ENCODE peak calls at places on chromosome 15, in five cellular contexts. T, Q, M, U and V are unnamed samples.

GRCh38 chr15:72289597-72290325 is 17.4 kb upstream of the PARP6 start:
- DNase-seq in T (no peak), Q (no peak), M (no peak), U (no peak), V (no peak)

GRCh38 chr15:62933388-62933787 is 109.2 kb upstream of the TPM1 start:
- DNase-seq in T (no peak), Q (no peak), M (no peak), U (no peak), V (no peak)

GRCh38 chr15:81279621-81280051 is 44.3 kb downstream of the STARD5 start:
- DNase-seq in T (no peak), Q (no peak), M (no peak), U (no peak), V (no peak)

GRCh38 chr15:84911879-84912660 is 27.6 kb downstream of the SLC28A1 start:
- DNase-seq in T (peak), Q (peak), M (no peak), U (no peak), V (peak)

GRCh38 chr15:79779739-79780138 is 117.1 kb downstream of the MTHFS start:
- DNase-seq in T (no peak), Q (no peak), M (no peak), U (peak), V (no peak)

GRCh38 chr15:96345560-96346389 is 15.3 kb downstream of the NR2F2 start:
- DNase-seq in T (no peak), Q (peak), M (peak), U (no peak), V (peak)

GRCh38 chr15:44099671-44100070 is 95.4 kb downstream of the FRMD5 start:
- DNase-seq in T (no peak), Q (no peak), M (no peak), U (no peak), V (no peak)

GRCh38 chr15:29242466-29243242 is 27.0 kb downstream of the NSMCE3 start:
- DNase-seq in T (no peak), Q (no peak), M (no peak), U (no peak), V (no peak)

GRCh38 chr15:90191795-90192494 is 9.2 kb upstream of the SEMA4B start:
- DNase-seq in T (peak), Q (peak), M (no peak), U (peak), V (peak)

GRCh38 chr15:101183926-101184305 is 67.9 kb downstream of the CHSY1 start:
- DNase-seq in T (no peak), Q (no peak), M (no peak), U (no peak), V (no peak)

GRCh38 chr15:48940508-48940907 is 23.2 kb downstream of the SHC4 start:
- DNase-seq in T (no peak), Q (no peak), M (no peak), U (peak), V (no peak)

GRCh38 chr15:94526071-94526689 is 294.8 kb downstream of the MCTP2 start:
- DNase-seq in T (no peak), Q (no peak), M (no peak), U (no peak), V (peak)

GRCh38 chr15:47718474-47719440 is 1.5 kb downstream of the SEMA6D start:
- DNase-seq in T (peak), Q (no peak), M (peak), U (no peak), V (no peak)

GRCh38 chr15:90681480-90681879 is 35.7 kb upstream of the BLM start:
- DNase-seq in T (no peak), Q (no peak), M (no peak), U (no peak), V (no peak)

GRCh38 chr15:90881978-90882721 is 2.2 kb upstream of the FES start:
- DNase-seq in T (no peak), Q (no peak), M (no peak), U (no peak), V (no peak)

GRCh38 chr15:71730277-71731144 is 79.8 kb upstream of the NR2E3 start:
- DNase-seq in T (peak), Q (peak), M (peak), U (no peak), V (peak)

GRCh38 chr15:63601026-63601726 is 4.0 kb downstream of the FBXL22 start:
- DNase-seq in T (no peak), Q (no peak), M (peak), U (no peak), V (peak)

GRCh38 chr15:52003710-52004109 is 15.3 kb upstream of the MAPK6 start:
- DNase-seq in T (no peak), Q (no peak), M (no peak), U (no peak), V (no peak)

GRCh38 chr15:64249406-64249805 is 86.6 kb upstream of the PPIB start:
- DNase-seq in T (no peak), Q (no peak), M (no peak), U (no peak), V (no peak)

GRCh38 chr15:91566116-91566515 is 287.4 kb upstream of the SLCO3A1 start:
- DNase-seq in T (no peak), Q (no peak), M (no peak), U (no peak), V (no peak)

GRCh38 chr15:90889736-90890456 is 5.6 kb downstream of the FES start:
- DNase-seq in T (no peak), Q (no peak), M (no peak), U (no peak), V (no peak)

GRCh38 chr15:80588801-80589200 is 106.3 kb upstream of the ABHD17C start:
- DNase-seq in T (no peak), Q (peak), M (no peak), U (no peak), V (peak)

GRCh38 chr15:50675524-50676144 is 11.0 kb downstream of the TRPM7 start:
- DNase-seq in T (no peak), Q (no peak), M (no peak), U (peak), V (peak)

GRCh38 chr15:72827216-72827615 is 43.7 kb upstream of the ADPGK start:
- DNase-seq in T (no peak), Q (no peak), M (no peak), U (no peak), V (no peak)

GRCh38 chr15:69000725-69001503 is 13.6 kb upstream of the NOX5 start:
- DNase-seq in T (no peak), Q (no peak), M (no peak), U (no peak), V (no peak)

GRCh38 chr15:90664650-90665287 is 52.4 kb upstream of the BLM start:
- DNase-seq in T (peak), Q (peak), M (no peak), U (no peak), V (no peak)

GRCh38 chr15:50825946-50826345 is 60.4 kb upstream of the SPPL2A start:
- DNase-seq in T (no peak), Q (no peak), M (no peak), U (no peak), V (no peak)

GRCh38 chr15:33126559-33127290 is 67.8 kb downstream of the FMN1 start:
- DNase-seq in T (no peak), Q (peak), M (no peak), U (no peak), V (peak)

GRCh38 chr15:79172801-79173460 is 82.4 kb upstream of the RASGRF1 start:
- DNase-seq in T (no peak), Q (no peak), M (no peak), U (no peak), V (no peak)

GRCh38 chr15:67873777-67874176 is 33.9 kb upstream of the RNU6-1 start:
- DNase-seq in T (no peak), Q (no peak), M (no peak), U (no peak), V (no peak)

GRCh38 chr15:80659375-80659774 is 35.7 kb upstream of the ABHD17C start:
- DNase-seq in T (no peak), Q (no peak), M (no peak), U (no peak), V (no peak)

GRCh38 chr15:67242665-67243064 is 11.8 kb downstream of the AAGAB start:
- DNase-seq in T (no peak), Q (no peak), M (no peak), U (no peak), V (no peak)

GRCh38 chr15:83769411-83769960 is 115.6 kb downstream of the ADAMTSL3 start:
- DNase-seq in T (no peak), Q (no peak), M (no peak), U (peak), V (no peak)

GRCh38 chr15:94229591-94230365 is 1.6 kb upstream of the MCTP2 start:
- DNase-seq in T (no peak), Q (no peak), M (no peak), U (peak), V (no peak)

GRCh38 chr15:73685561-73685960 is 1.4 kb downstream of the CD276 start:
- DNase-seq in T (no peak), Q (no peak), M (no peak), U (no peak), V (no peak)

GRCh38 chr15:83170474-83171165 is 37.0 kb downstream of the HDGFL3 start:
- DNase-seq in T (no peak), Q (no peak), M (no peak), U (no peak), V (no peak)

GRCh38 chr15:85625856-85626255 is 168.9 kb downstream of the KLHL25 start:
- DNase-seq in T (no peak), Q (no peak), M (no peak), U (no peak), V (no peak)

GRCh38 chr15:89504166-89504565 is 7.8 kb upstream of the RHCG start:
- DNase-seq in T (no peak), Q (no peak), M (no peak), U (no peak), V (no peak)

GRCh38 chr15:25710184-25710583 is 152.9 kb downstream of the ATP10A start:
- DNase-seq in T (peak), Q (peak), M (peak), U (no peak), V (peak)

DNA sequence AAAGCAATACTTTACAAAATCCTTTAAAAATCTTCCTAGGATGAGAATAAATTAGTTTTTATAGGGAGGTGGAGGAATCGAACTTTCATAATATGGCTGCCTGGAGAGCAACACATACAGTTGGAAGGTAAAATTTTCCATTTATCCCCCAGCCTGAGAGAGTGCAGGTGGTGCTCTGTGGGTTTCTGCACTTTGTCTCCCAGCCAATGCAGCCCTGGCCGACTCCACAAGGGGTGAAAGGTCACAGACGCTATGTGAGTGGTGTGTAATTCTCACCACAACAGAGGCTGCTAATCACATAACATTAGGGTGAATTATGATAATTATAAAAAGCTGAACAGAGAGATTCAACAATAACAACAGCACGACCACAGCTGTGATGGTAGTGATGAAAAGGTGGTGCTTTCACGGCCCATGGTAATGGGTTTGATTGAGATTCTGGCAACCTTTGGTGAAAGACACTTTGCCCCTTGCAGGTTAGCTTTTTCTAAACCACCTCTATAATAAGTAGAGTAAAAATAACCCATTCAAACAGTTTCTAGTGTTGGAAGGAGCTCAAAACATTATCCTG is 30.1 kb upstream of the NANOGP8 start:
- DNase-seq in T (no peak), Q (peak), M (no peak), U (no peak), V (no peak)
- TF ChIP-seq KDM1A in T (no peak), Q (no peak), M (no peak), U (no peak), V (no peak)

GRCh38 chr15:40352221-40352901 is 1.5 kb downstream of the PHGR1 start:
- DNase-seq in T (no peak), Q (no peak), M (no peak), U (no peak), V (no peak)
- H3K4me3 ChIP-seq in T (no peak), Q (no peak), M (no peak), U (no peak), V (no peak)

GRCh38 chr15:37098468-37099320 is 1.7 kb downstream of the MEIS2 start:
- DNase-seq in T (peak), Q (no peak), M (no peak), U (no peak), V (peak)
- TF ChIP-seq KDM1A in T (no peak), Q (no peak), M (no peak), U (no peak), V (no peak)

GRCh38 chr15:55742927-55743614 is at the start of gene PRTG:
- DNase-seq in T (peak), Q (peak), M (peak), U (no peak), V (peak)
- H3K4me3 ChIP-seq in T (peak), Q (peak), M (peak), U (peak), V (peak)

DNA sequence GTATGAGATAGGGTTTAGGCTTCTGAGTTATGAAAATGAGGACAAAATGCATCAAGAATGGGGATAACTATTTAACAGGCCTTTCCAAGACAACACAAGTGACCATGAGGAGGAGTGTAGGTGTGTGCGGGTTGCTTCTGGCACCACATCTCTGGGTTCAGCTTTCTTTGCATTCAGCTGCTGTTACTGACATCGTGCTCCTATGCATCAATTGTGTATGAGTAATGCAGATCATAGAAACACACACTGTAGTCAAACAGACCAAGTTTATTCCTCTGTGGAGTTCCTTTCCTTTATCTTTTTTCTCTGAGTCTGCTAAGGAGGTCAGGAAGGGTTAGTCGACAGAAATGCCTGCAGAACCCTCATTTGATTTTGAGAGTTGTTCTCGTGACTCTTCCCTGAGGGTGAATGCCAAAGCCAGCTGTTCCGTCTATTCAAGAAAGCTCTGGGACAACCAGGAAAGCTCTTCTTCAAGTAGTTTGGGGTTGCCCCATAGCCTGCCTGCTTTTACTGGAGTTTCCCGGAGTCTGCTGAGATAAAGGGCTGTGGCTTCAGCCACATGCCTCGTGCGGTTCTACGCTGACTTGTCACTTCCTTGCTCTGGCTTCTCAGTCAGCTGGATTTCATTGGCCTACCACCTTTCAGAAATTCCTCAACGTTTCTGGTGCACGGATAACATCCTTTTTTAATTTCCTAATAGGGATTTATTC is 136.7 kb upstream of the TLE3 start:
- DNase-seq in T (no peak), Q (no peak), M (no peak), U (no peak), V (no peak)
- TF ChIP-seq KDM1A in T (no peak), Q (no peak), M (no peak), U (no peak), V (no peak)

GRCh38 chr15:42858999-42859789 is 61.4 kb downstream of the TTBK2 start:
- DNase-seq in T (no peak), Q (no peak), M (no peak), U (no peak), V (no peak)
- H3K4me3 ChIP-seq in T (no peak), Q (no peak), M (no peak), U (no peak), V (no peak)